ENCODE peak calls at places on chromosomes 11 and 22, in nine cellular contexts. X, O, J, L, Z, D, Y, Q and P are unnamed samples.
A peak's percentile ranks its signal among the peaks of the same experiment; 100 is the strongest.

GRCh38 chr22:32661296-32661695 is 140.2 kb upstream of the TIMP3 start:
- DNase-seq in X (no peak), Q (peak; percentile 70), J (peak; percentile 35), Y (peak; percentile 72), D (no peak), O (peak; percentile 49), Z (no peak), L (peak; percentile 55), P (no peak)

GRCh38 chr22:41862160-41862529 is 29.2 kb downstream of the SREBF2 start:
- DNase-seq in X (no peak), L (no peak), O (no peak), D (no peak), Q (no peak), J (no peak), Z (no peak), Y (no peak), P (peak; percentile 75)

GRCh38 chr11:121416909-121417567 is 35.1 kb upstream of the SORL1 start:
- DNase-seq in Y (peak; percentile 83), L (peak; percentile 78), Z (peak; percentile 80), X (no peak), J (peak; percentile 85), Q (peak; percentile 84), D (peak; percentile 77), O (peak; percentile 77), P (peak; percentile 80)

GRCh38 chr11:106398396-106399074 is 321.1 kb downstream of the AASDHPPT start:
- DNase-seq in L (no peak), O (no peak), J (no peak), Z (no peak), D (no peak), X (no peak), Y (no peak), Q (no peak), P (no peak)

GRCh38 chr11:86706341-86707131 is 34.1 kb upstream of the ME3 start:
- DNase-seq in L (no peak), Z (no peak), Q (no peak), O (no peak), J (no peak), D (no peak), Y (no peak), X (no peak), P (no peak)

GRCh38 chr22:23608583-23608982 is 23.5 kb downstream of the DRICH1 start:
- DNase-seq in J (no peak), Q (no peak), Y (no peak), L (no peak), O (no peak), X (peak; percentile 88), Z (no peak), D (no peak), P (no peak)

GRCh38 chr11:34359548-34359891 is 1.7 kb upstream of the ABTB2 start:
- DNase-seq in D (no peak), Y (no peak), Z (no peak), O (no peak), J (no peak), L (no peak), Q (no peak), X (peak; percentile 13), P (no peak)

GRCh38 chr11:78040691-78041379 is 17.8 kb upstream of the KCTD14 start:
- DNase-seq in O (no peak), J (no peak), L (no peak), X (no peak), Z (no peak), D (no peak), Q (no peak), Y (no peak), P (peak; percentile 52)

GRCh38 chr11:128342511-128343133 is 244.7 kb downstream of the ETS1 start:
- DNase-seq in D (no peak), Y (peak; percentile 76), J (peak; percentile 75), L (no peak), Q (no peak), X (no peak), Z (no peak), O (peak; percentile 93), P (peak; percentile 89)

GRCh38 chr22:36368359-36368983 is 19.3 kb downstream of the MYH9 start:
- DNase-seq in O (peak; percentile 25), L (no peak), Q (no peak), J (no peak), Z (no peak), Y (peak; percentile 67), D (no peak), X (peak; percentile 94), P (peak; percentile 68)

GRCh38 chr11:105573091-105573490 is 36.8 kb upstream of the GRIA4 start:
- DNase-seq in O (no peak), Z (no peak), L (no peak), Y (no peak), D (no peak), X (no peak), J (no peak), Q (no peak), P (no peak)

GRCh38 chr11:62146476-62147200 is 22.8 kb downstream of the INCENP start:
- DNase-seq in Z (no peak), D (no peak), X (no peak), J (no peak), Y (no peak), O (no peak), Q (no peak), L (no peak), P (no peak)

GRCh38 chr11:789951-790350 is at the start of gene CEND1:
- DNase-seq in X (peak; percentile 79), Q (no peak), Y (no peak), D (no peak), J (no peak), O (no peak), Z (no peak), L (no peak), P (peak; percentile 50)

GRCh38 chr11:64804346-64805210 is 1.6 kb upstream of the MAP4K2 start:
- DNase-seq in Y (no peak), L (no peak), D (no peak), J (no peak), Q (no peak), O (no peak), X (peak; percentile 41), Z (no peak), P (peak; percentile 28)

GRCh38 chr11:101974255-101974654 is 57.9 kb upstream of the ANGPTL5 start:
- DNase-seq in D (no peak), L (no peak), X (no peak), O (no peak), J (no peak), Z (no peak), Y (peak; percentile 2), Q (peak; percentile 15), P (no peak)

GRCh38 chr11:34492806-34493414 is 20.7 kb downstream of the ELF5 start:
- DNase-seq in J (peak; percentile 41), L (peak; percentile 68), X (peak; percentile 79), D (no peak), Q (peak; percentile 22), Z (peak; percentile 34), O (peak; percentile 62), Y (peak; percentile 56), P (peak; percentile 78)

GRCh38 chr11:72583177-72583553 is 91.1 kb downstream of the PDE2A start:
- DNase-seq in Q (no peak), L (no peak), J (no peak), D (no peak), X (no peak), Y (no peak), Z (no peak), O (no peak), P (no peak)

GRCh38 chr11:2800655-2801531 is 84.7 kb downstream of the CDKN1C start:
- DNase-seq in Z (peak; percentile 7), X (no peak), J (no peak), D (peak; percentile 34), Q (no peak), Y (no peak), L (peak; percentile 9), O (no peak), P (no peak)

DNA sequence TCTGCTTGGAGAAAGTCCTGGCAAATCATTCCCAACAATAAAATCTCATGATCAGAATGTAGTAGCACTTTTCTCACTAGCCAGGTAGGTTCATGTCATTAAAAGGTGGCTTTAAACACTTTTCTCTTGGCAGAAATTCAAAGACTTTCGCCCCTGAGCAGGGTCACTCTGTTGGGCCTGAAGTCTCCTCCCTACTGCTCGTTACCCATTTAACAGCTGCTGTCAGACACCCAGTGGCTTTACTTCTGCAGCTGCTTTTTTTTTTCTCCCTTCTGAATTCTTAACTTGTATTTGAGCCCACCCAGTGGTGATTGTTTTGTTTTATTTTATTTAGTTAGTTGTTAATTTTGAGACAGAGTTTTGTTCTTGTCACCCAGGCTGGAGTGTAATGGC is 25.0 kb downstream of the ARHGAP8 start:
- DNase-seq in X (no peak), O (no peak), Q (no peak), Z (no peak), D (no peak), J (no peak), L (no peak), Y (no peak), P (no peak)
- TF ChIP-seq CTCF in X (no peak), O (no peak), Q (no peak), Z (no peak), D (no peak), J (no peak), L (no peak), Y (no peak), P (no peak)

GRCh38 chr11:63672934-63673539 is 1.9 kb upstream of the ATL3 start:
- DNase-seq in Y (no peak), L (no peak), J (no peak), X (no peak), Z (no peak), O (no peak), Q (no peak), D (no peak), P (no peak)

GRCh38 chr11:63672156-63672463 is 934 bp upstream of the ATL3 start:
- DNase-seq in J (no peak), D (no peak), Y (no peak), X (no peak), Q (no peak), O (no peak), Z (no peak), L (no peak), P (no peak)

GRCh38 chr11:63671322-63672155 is at the start of gene ATL3:
- DNase-seq in D (peak; percentile 99), L (peak; percentile 98), O (peak; percentile 87), Z (peak; percentile 97), X (peak; percentile 98), J (peak; percentile 98), Q (peak; percentile 79), Y (peak; percentile 87), P (peak; percentile 97)

GRCh38 chr11:63670077-63670737 is 969 bp downstream of the ATL3 start:
- DNase-seq in Y (no peak), Q (no peak), Z (no peak), X (no peak), J (no peak), D (no peak), L (no peak), O (peak; percentile 42), P (no peak)

GRCh38 chr11:63670738-63671321 is 346 bp downstream of the ATL3 start:
- DNase-seq in L (peak; percentile 28), X (peak; percentile 74), Y (no peak), Q (no peak), O (no peak), J (peak; percentile 37), Z (peak; percentile 73), D (no peak), P (peak; percentile 42)
- TF ChIP-seq CTCF in L (peak; percentile 38), X (peak; percentile 56), Y (peak; percentile 36), Q (peak; percentile 46), O (peak; percentile 59), J (no peak), Z (no peak), D (no peak), P (no peak)

GRCh38 chr11:80107415-80107814 is 666.6 kb upstream of the TENM4 start:
- DNase-seq in Z (no peak), L (no peak), X (no peak), Q (no peak), J (no peak), O (no peak), D (no peak), Y (no peak), P (no peak)
- TF ChIP-seq CTCF in Z (no peak), L (no peak), X (no peak), Q (no peak), J (no peak), O (no peak), D (no peak), Y (no peak), P (no peak)

GRCh38 chr11:12099132-12099873 is 11.1 kb upstream of the MICAL2 start:
- DNase-seq in Q (no peak), J (no peak), L (no peak), Y (no peak), D (no peak), O (no peak), Z (no peak), X (no peak), P (no peak)
- TF ChIP-seq CTCF in Q (no peak), J (no peak), L (no peak), Y (peak; percentile 12), D (no peak), O (no peak), Z (no peak), X (peak; percentile 19), P (no peak)